ENCODE peak calls at places on chromosomes 12 and 14, in nine cellular contexts. E is stimulated activated CD4-positive, alpha-beta T cell treated with anti-CD3 and anti-CD28 coated beads, Interleukin-1b, Interleukin-23, amount 100 ng/mL, for 48 hours; T is activated T-cell treated with anti-CD3 and anti-CD28 coated beads, Interleukin-2, amount 50 U/mL, for 72 hours; H is mesendoderm; Y is RWPE1; L is upper lobe of right lung; K is NCI-H1694 treated with DMSO at 0.1 percent for 48 hours; P is epithelial cell of esophagus; S is suprapubic skin. I is an unnamed sample.

GRCh38 chr14:80003138-80003537 is 208.2 kb downstream of the DIO2 start:
- DNase-seq in E (no peak), T (no peak), H (no peak), Y (no peak), L (no peak), K (no peak), P (peak), S (no peak), I (no peak)

GRCh38 chr12:77324763-77325468 is 259.5 kb upstream of the E2F7 start:
- DNase-seq in E (peak), T (peak), H (peak), Y (peak), L (peak), K (peak), P (peak), S (peak), I (peak)

GRCh38 chr12:106284294-106285105 is 18.0 kb upstream of the TCP11L2 start:
- DNase-seq in E (peak), T (no peak), H (no peak), Y (no peak), L (no peak), K (no peak), P (peak), S (no peak), I (no peak)

GRCh38 chr12:113910751-113911272 is 55.3 kb downstream of the RBM19 start:
- DNase-seq in E (no peak), T (no peak), H (no peak), Y (no peak), L (peak), K (no peak), P (no peak), S (no peak), I (no peak)

GRCh38 chr12:119540476-119540875 is 53.1 kb upstream of the TMEM233 start:
- DNase-seq in E (no peak), T (no peak), H (no peak), Y (no peak), L (no peak), K (no peak), P (no peak), S (no peak), I (no peak)

GRCh38 chr14:71296184-71296583 is 388.9 kb downstream of the PCNX1 start:
- DNase-seq in E (no peak), T (no peak), H (no peak), Y (no peak), L (no peak), K (no peak), P (no peak), S (no peak), I (no peak)

GRCh38 chr12:2836004-2836403 is 1.2 kb upstream of the NRIP2 start:
- DNase-seq in E (no peak), T (no peak), H (no peak), Y (no peak), L (no peak), K (no peak), P (no peak), S (no peak), I (no peak)

GRCh38 chr14:100679707-100680438 is 46.8 kb upstream of the DLK1 start:
- DNase-seq in E (no peak), T (no peak), H (no peak), Y (no peak), L (no peak), K (no peak), P (no peak), S (no peak), I (no peak)

GRCh38 chr12:53939141-53940108 is 794 bp downstream of the HOXC13 start:
- DNase-seq in E (no peak), T (no peak), H (peak), Y (peak), L (no peak), K (no peak), P (peak), S (peak), I (no peak)

GRCh38 chr12:46131729-46132128 is 137.1 kb downstream of the SLC38A1 start:
- DNase-seq in E (no peak), T (no peak), H (peak), Y (no peak), L (no peak), K (no peak), P (peak), S (no peak), I (no peak)

GRCh38 chr14:30657606-30658163 is 35.6 kb downstream of the SCFD1 start:
- DNase-seq in E (no peak), T (no peak), H (peak), Y (no peak), L (no peak), K (no peak), P (peak), S (no peak), I (no peak)

GRCh38 chr12:54141534-54142475 is 47.0 kb downstream of the SMUG1 start:
- DNase-seq in E (no peak), T (no peak), H (peak), Y (no peak), L (no peak), K (no peak), P (no peak), S (no peak), I (no peak)

GRCh38 chr14:105119410-105120025 is 49.1 kb downstream of the JAG2 start:
- DNase-seq in E (no peak), T (no peak), H (no peak), Y (no peak), L (no peak), K (no peak), P (no peak), S (peak), I (no peak)

GRCh38 chr12:1930816-1931597 is 12.6 kb upstream of the CACNA2D4 start:
- DNase-seq in E (no peak), T (no peak), H (no peak), Y (no peak), L (peak), K (no peak), P (no peak), S (peak), I (no peak)

GRCh38 chr12:47188576-47189441 is 109.0 kb upstream of the AMIGO2 start:
- DNase-seq in E (no peak), T (no peak), H (no peak), Y (no peak), L (no peak), K (no peak), P (peak), S (no peak), I (no peak)

GRCh38 chr12:68034567-68034966 is 45.3 kb downstream of the IFNG-AS1 start:
- DNase-seq in E (no peak), T (no peak), H (no peak), Y (no peak), L (no peak), K (no peak), P (no peak), S (no peak), I (no peak)

GRCh38 chr12:130162771-130163460 is 652 bp downstream of the FZD10 start:
- DNase-seq in E (no peak), T (no peak), H (peak), Y (no peak), L (peak), K (no peak), P (no peak), S (no peak), I (peak)

GRCh38 chr12:122021193-122021821 is 377 bp upstream of the BCL7A start:
- DNase-seq in E (no peak), T (no peak), H (peak), Y (no peak), L (peak), K (no peak), P (peak), S (no peak), I (peak)

GRCh38 chr12:6644903-6645302 is 2.3 kb downstream of the ACRBP start:
- DNase-seq in E (no peak), T (no peak), H (peak), Y (no peak), L (no peak), K (no peak), P (no peak), S (no peak), I (no peak)

GRCh38 chr14:69288956-69289705 is 29.2 kb downstream of the GALNT16 start:
- DNase-seq in E (no peak), T (no peak), H (no peak), Y (no peak), L (peak), K (no peak), P (no peak), S (peak), I (no peak)

GRCh38 chr14:29536886-29537511 is 390.6 kb downstream of the PRKD1 start:
- DNase-seq in E (no peak), T (no peak), H (no peak), Y (peak), L (no peak), K (peak), P (peak), S (no peak), I (no peak)

GRCh38 chr14:99182548-99183115 is 89.4 kb downstream of the BCL11B start:
- DNase-seq in E (no peak), T (no peak), H (no peak), Y (no peak), L (no peak), K (no peak), P (no peak), S (no peak), I (no peak)